ENCODE peak calls at places on chromosomes 13 and 19, in ten cellular contexts. B, J, R, W, K, I, Y, L, G and T are unnamed samples.

GRCh38 chr13:26295812-26296211 is 41.9 kb downstream of the CDK8 start:
- DNase-seq in W (no peak), J (no peak), B (no peak), I (no peak), G (no peak), L (no peak), K (no peak), R (no peak), Y (no peak), T (no peak)

GRCh38 chr19:38515906-38516305 is 82.4 kb downstream of the RYR1 start:
- DNase-seq in W (no peak), L (no peak), Y (no peak), J (no peak), B (no peak), R (no peak), I (no peak), K (peak), G (no peak), T (no peak)

GRCh38 chr13:102788683-102789082 is 10.1 kb downstream of the POGLUT2 start:
- DNase-seq in K (no peak), I (no peak), G (no peak), R (no peak), W (no peak), Y (peak), B (no peak), J (no peak), L (no peak), T (no peak)

GRCh38 chr13:109569938-109570711 is 216.3 kb downstream of the IRS2 start:
- DNase-seq in R (no peak), B (peak), L (no peak), K (no peak), G (no peak), I (no peak), W (no peak), Y (no peak), J (no peak), T (no peak)

GRCh38 chr13:21683034-21683733 is 12.3 kb downstream of the FGF9 start:
- DNase-seq in W (peak), J (no peak), B (no peak), G (no peak), Y (no peak), I (no peak), K (no peak), L (peak), R (no peak), T (peak)

GRCh38 chr19:35317464-35318043 is 11.4 kb upstream of the CD22 start:
- DNase-seq in G (no peak), R (no peak), Y (no peak), L (no peak), I (no peak), K (no peak), J (no peak), W (no peak), B (no peak), T (no peak)

GRCh38 chr13:26964278-26965057 is 203.9 kb upstream of the GPR12 start:
- DNase-seq in I (no peak), Y (no peak), B (no peak), K (no peak), J (peak), G (peak), R (peak), L (peak), W (no peak), T (peak)

GRCh38 chr19:33388231-33388816 is 14.8 kb downstream of the CEBPG start:
- DNase-seq in J (no peak), K (peak), L (peak), B (no peak), G (no peak), W (no peak), Y (peak), I (no peak), R (no peak), T (no peak)

GRCh38 chr19:17125052-17125727 is 49.6 kb downstream of the MYO9B start:
- DNase-seq in R (peak), W (no peak), B (peak), L (peak), J (peak), I (no peak), G (no peak), Y (no peak), K (no peak), T (peak)

GRCh38 chr13:72696590-72696989 is 30.8 kb downstream of the MZT1 start:
- DNase-seq in Y (no peak), R (peak), K (no peak), B (no peak), W (peak), J (peak), L (peak), G (no peak), I (no peak), T (peak)

GRCh38 chr19:28505134-28505533 is 707.8 kb downstream of the UQCRFS1 start:
- DNase-seq in I (no peak), J (no peak), W (no peak), L (no peak), K (no peak), R (no peak), G (no peak), B (no peak), Y (no peak), T (no peak)

GRCh38 chr19:12580180-12580694 is 29.0 kb upstream of the ZNF564 start:
- DNase-seq in I (no peak), K (no peak), L (no peak), R (peak), B (no peak), W (peak), Y (no peak), J (peak), G (no peak), T (peak)

GRCh38 chr13:25114220-25114619 is 18.3 kb downstream of the PABPC3 start:
- DNase-seq in B (peak), G (peak), L (peak), I (no peak), R (peak), J (peak), W (peak), Y (peak), K (peak), T (peak)

GRCh38 chr13:31545616-31546015 is 193.7 kb upstream of the RXFP2 start:
- DNase-seq in K (no peak), W (peak), G (no peak), L (peak), I (no peak), R (peak), Y (no peak), J (peak), B (no peak), T (peak)

GRCh38 chr19:48994035-48994386 is 324 bp downstream of the RUVBL2 start:
- DNase-seq in K (no peak), R (no peak), G (no peak), B (no peak), I (no peak), L (no peak), Y (no peak), J (no peak), W (no peak), T (no peak)

GRCh38 chr19:16600824-16601223 is 27.2 kb downstream of the MED26 start:
- DNase-seq in J (no peak), G (no peak), Y (no peak), L (no peak), R (no peak), K (no peak), W (no peak), I (no peak), B (no peak), T (no peak)

GRCh38 chr19:33157906-33158305 is 26.0 kb downstream of the WDR88 start:
- DNase-seq in W (no peak), G (no peak), I (no peak), K (no peak), Y (no peak), L (no peak), R (no peak), B (no peak), J (no peak), T (no peak)

GRCh38 chr13:44396295-44396962 is 22.8 kb downstream of the SERP2 start:
- DNase-seq in B (no peak), L (no peak), G (peak), K (no peak), J (no peak), Y (peak), R (no peak), W (no peak), I (no peak), T (peak)

GRCh38 chr19:14516048-14516534 is 2.1 kb downstream of the DNAJB1 start:
- DNase-seq in B (no peak), I (no peak), G (no peak), Y (peak), R (no peak), L (no peak), W (no peak), J (no peak), K (no peak), T (no peak)

GRCh38 chr13:79525051-79525450 is 44.1 kb downstream of the NDFIP2 start:
- DNase-seq in K (no peak), J (no peak), R (no peak), I (no peak), L (no peak), G (no peak), Y (no peak), B (no peak), W (no peak), T (no peak)

GRCh38 chr13:36509369-36509768 is 77.1 kb downstream of the CCNA1 start:
- DNase-seq in W (no peak), B (no peak), L (no peak), G (no peak), Y (no peak), J (no peak), R (no peak), K (no peak), I (no peak), T (no peak)

GRCh38 chr13:112875627-112876026 is 93.4 kb upstream of the MCF2L start:
- DNase-seq in J (no peak), W (no peak), K (peak), L (no peak), B (no peak), G (no peak), Y (no peak), R (no peak), I (no peak), T (no peak)

GRCh38 chr19:409515-410242 is 732 bp upstream of the C2CD4C start:
- DNase-seq in J (no peak), I (no peak), Y (peak), W (no peak), K (no peak), B (no peak), R (no peak), L (no peak), G (no peak), T (no peak)

GRCh38 chr19:21568816-21569496 is 63.6 kb downstream of the ZNF429 start:
- DNase-seq in K (peak), R (peak), W (peak), J (peak), G (no peak), I (peak), B (peak), Y (peak), L (peak), T (peak)

GRCh38 chr19:13060964-13061927 is 41.4 kb downstream of the LYL1 start:
- DNase-seq in L (peak), B (peak), I (no peak), Y (peak), W (peak), G (peak), R (peak), J (peak), K (peak), T (peak)

GRCh38 chr13:69600811-69601210 is 506.8 kb upstream of the ATXN8OS start:
- DNase-seq in L (no peak), I (no peak), B (no peak), R (no peak), G (no peak), W (no peak), J (no peak), K (no peak), Y (no peak), T (no peak)

GRCh38 chr19:50321831-50322230 is 7.3 kb downstream of the KCNC3 start:
- DNase-seq in I (no peak), R (no peak), W (no peak), G (no peak), J (no peak), Y (no peak), B (no peak), K (peak), L (no peak), T (no peak)

GRCh38 chr19:48501446-48501960 is 10.1 kb downstream of the LMTK3 start:
- DNase-seq in Y (no peak), R (no peak), K (no peak), I (no peak), J (no peak), G (no peak), B (peak), W (no peak), L (no peak), T (no peak)

GRCh38 chr19:46728693-46729339 is 11.9 kb upstream of the PRKD2 start:
- DNase-seq in R (peak), J (peak), B (peak), L (peak), G (peak), K (peak), W (peak), Y (peak), I (no peak), T (peak)

GRCh38 chr13:107742544-107742943 is 472.8 kb downstream of the LIG4 start:
- DNase-seq in I (no peak), B (no peak), W (no peak), K (no peak), R (no peak), G (no peak), L (no peak), J (peak), Y (no peak), T (no peak)

GRCh38 chr13:25901460-25902376 is 150.1 kb downstream of the SHISA2 start:
- DNase-seq in L (no peak), Y (no peak), I (no peak), B (peak), J (peak), K (no peak), W (peak), G (no peak), R (peak), T (no peak)

GRCh38 chr19:48750771-48751504 is 1.5 kb downstream of the FUT1 start:
- DNase-seq in J (no peak), K (no peak), W (no peak), G (no peak), Y (no peak), R (no peak), L (no peak), I (no peak), B (no peak), T (no peak)

GRCh38 chr19:27744926-27745844 is 1467.8 kb downstream of the UQCRFS1 start:
- DNase-seq in R (no peak), Y (peak), J (no peak), I (no peak), K (no peak), W (no peak), B (no peak), L (no peak), G (no peak), T (no peak)

GRCh38 chr19:48190288-48191284 is 20.1 kb downstream of the ZSWIM9 start:
- DNase-seq in L (no peak), R (peak), K (no peak), I (no peak), J (peak), G (peak), B (peak), Y (peak), W (peak), T (no peak)

GRCh38 chr19:58577581-58578429 is 4.7 kb upstream of the MZF1 start:
- DNase-seq in K (no peak), G (no peak), W (no peak), J (no peak), L (no peak), I (no peak), R (no peak), B (no peak), Y (peak), T (no peak)

GRCh38 chr19:46862504-46862835 is 1.7 kb downstream of the ARHGAP35 start:
- DNase-seq in R (no peak), I (no peak), Y (no peak), G (no peak), W (no peak), B (no peak), J (no peak), K (no peak), L (peak), T (peak)

GRCh38 chr19:1854542-1855039 is 6.3 kb upstream of the REXO1 start:
- DNase-seq in G (peak), Y (peak), J (no peak), W (no peak), R (no peak), B (no peak), K (no peak), L (no peak), I (no peak), T (no peak)
- H3K4me3 ChIP-seq in G (peak), Y (no peak), J (no peak), W (no peak), R (no peak), B (peak), K (no peak), L (peak), I (no peak), T (peak)

GRCh38 chr13:98313023-98313937 is 136.2 kb upstream of the RNF113B start:
- DNase-seq in R (no peak), G (no peak), B (no peak), I (no peak), Y (no peak), J (no peak), L (no peak), W (no peak), K (no peak), T (no peak)

GRCh38 chr13:98317573-98318171 is 140.6 kb upstream of the RNF113B start:
- DNase-seq in B (no peak), I (no peak), K (no peak), Y (no peak), G (no peak), R (no peak), J (no peak), W (no peak), L (no peak), T (no peak)

GRCh38 chr13:98313938-98314292 is 136.8 kb upstream of the RNF113B start:
- DNase-seq in R (no peak), I (no peak), W (no peak), B (no peak), K (no peak), J (no peak), G (no peak), Y (peak), L (no peak), T (no peak)

GRCh38 chr13:98315902-98316301 is 138.8 kb upstream of the RNF113B start:
- DNase-seq in Y (no peak), I (no peak), B (no peak), W (no peak), J (no peak), R (no peak), G (no peak), L (no peak), K (no peak), T (no peak)

DNA sequence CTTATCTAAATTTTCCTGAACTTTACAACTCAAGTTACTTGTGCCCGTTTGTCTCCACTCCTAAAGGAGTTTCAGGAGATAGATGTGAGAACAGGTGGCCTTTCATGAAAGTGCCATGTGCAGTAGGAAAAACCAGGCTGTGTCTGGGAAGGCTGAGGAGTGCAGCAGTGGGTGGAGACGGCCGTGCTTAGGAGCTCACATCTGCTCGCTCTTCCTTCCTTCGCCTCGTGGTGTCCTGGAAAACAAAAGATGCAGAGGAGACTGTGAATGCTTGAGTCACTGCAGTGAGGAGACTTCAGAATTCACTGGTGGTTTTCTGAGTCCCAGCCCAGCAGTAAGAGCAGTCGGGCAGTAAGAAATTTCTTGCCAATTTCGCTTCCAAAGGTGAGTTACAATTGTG is 138.4 kb upstream of the RNF113B start:
- DNase-seq in Y (no peak), L (peak), W (peak), R (peak), I (no peak), G (no peak), J (peak), B (no peak), K (no peak), T (peak)
- TF ChIP-seq CTCF in Y (no peak), L (peak), W (no peak), R (no peak), I (no peak), G (no peak), J (no peak), B (no peak), K (no peak), T (peak)

GRCh38 chr13:74243637-74244526 is 109.7 kb upstream of the KLF12 start:
- DNase-seq in I (no peak), W (peak), J (peak), B (no peak), L (peak), R (peak), Y (no peak), G (no peak), K (no peak), T (no peak)

GRCh38 chr13:74250738-74251190 is 116.6 kb upstream of the KLF12 start:
- DNase-seq in K (no peak), Y (no peak), B (no peak), J (peak), G (peak), R (peak), L (peak), W (peak), I (no peak), T (peak)

GRCh38 chr13:74248477-74248876 is 114.3 kb upstream of the KLF12 start:
- DNase-seq in B (no peak), J (no peak), L (no peak), I (no peak), Y (no peak), R (no peak), K (no peak), W (no peak), G (no peak), T (no peak)

GRCh38 chr13:74251778-74252519 is 117.7 kb upstream of the KLF12 start:
- DNase-seq in Y (no peak), B (no peak), W (peak), L (peak), G (peak), R (no peak), J (no peak), K (peak), I (no peak), T (no peak)

DNA sequence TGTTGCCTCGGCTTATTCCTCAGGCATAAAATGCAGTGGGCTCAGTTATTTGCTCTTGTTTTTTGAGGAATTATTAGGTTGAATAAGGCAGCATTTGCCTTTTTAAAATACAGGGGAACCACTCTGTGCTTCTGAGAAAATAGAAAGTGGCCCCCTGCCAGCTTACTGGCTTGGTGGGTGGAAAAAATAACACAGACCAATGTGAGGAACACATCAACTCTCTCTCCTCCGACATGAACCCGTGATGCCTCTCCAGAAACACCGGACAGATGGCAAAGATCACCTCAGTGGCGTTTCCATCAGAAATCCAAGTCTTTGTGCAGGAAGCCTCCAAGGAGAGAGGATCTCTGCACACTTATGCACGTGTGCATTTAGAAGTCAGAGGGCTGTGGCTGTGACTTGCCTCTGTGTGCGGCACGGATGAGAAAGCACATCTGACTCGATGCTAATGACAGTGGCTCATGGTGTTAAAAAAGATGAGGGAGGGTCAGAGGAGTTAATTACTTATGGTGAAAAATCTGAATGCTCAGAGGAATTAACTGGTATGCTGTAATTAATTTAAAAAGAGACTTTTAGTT is 112.3 kb upstream of the KLF12 start:
- DNase-seq in I (no peak), G (no peak), K (no peak), J (peak), Y (no peak), B (peak), R (peak), L (peak), W (peak), T (no peak)
- H3K4me3 ChIP-seq in I (no peak), G (no peak), K (peak), J (no peak), Y (no peak), B (peak), R (no peak), L (no peak), W (no peak), T (no peak)

GRCh38 chr19:10835754-10836477 is at the start of gene TMED1:
- DNase-seq in I (peak), K (peak), R (peak), B (peak), Y (peak), L (peak), G (peak), J (peak), W (peak), T (peak)
- TF ChIP-seq CTCF in I (peak), K (peak), R (no peak), B (no peak), Y (peak), L (peak), G (peak), J (peak), W (no peak), T (peak)

DNA sequence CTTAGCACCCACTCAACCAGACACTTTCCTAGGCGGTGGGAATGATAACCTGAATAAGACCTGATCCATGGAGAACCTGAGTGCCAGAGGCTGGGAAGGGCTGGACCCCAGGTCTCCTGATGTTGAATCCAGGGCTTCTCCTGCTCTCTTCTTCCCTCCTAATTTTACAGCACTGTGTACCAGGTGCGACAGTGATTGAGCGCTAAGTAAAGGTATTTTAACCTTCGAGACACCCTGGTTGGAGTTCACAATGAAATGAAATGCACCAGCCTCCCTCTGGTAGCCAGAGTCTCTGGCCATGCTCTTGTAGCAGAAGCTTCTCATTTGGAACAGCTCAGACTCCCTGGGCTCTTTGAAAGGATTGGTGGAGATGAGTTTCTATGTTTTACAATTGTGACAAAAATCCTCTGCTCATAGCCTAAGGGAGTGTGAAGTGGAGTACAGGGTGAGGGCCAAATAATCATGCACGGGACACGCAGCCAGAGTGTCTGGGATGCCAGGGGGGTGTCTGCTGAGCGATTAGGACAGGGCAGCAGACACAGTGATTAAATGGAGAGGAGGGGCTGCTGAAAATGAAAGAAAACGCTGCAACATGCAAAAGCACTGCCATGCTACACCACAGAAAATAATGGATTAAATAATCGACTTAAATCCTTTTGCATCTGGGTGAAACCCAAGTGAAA is 83.7 kb downstream of the FAM216B start:
- DNase-seq in J (no peak), Y (no peak), G (peak), B (no peak), K (no peak), R (no peak), L (no peak), W (no peak), I (no peak), T (no peak)
- H3K4me3 ChIP-seq in J (no peak), Y (no peak), G (peak), B (no peak), K (no peak), R (peak), L (no peak), W (no peak), I (no peak), T (peak)